ENCODE peak calls at places on chromosomes 13 and 19, in four cellular contexts. One of them, this sample, is unnamed. For H3K4me1, the result is how much of the 10 kb centered on the place peaks cover.

GRCh38 chr19:5628919-5629481 is 6.1 kb downstream of the SAFB start:
- DNase-seq in psoas muscle: no peak
- DNase-seq in aorta: no peak
- DNase-seq in cardiac muscle cell: no peak
- DNase-seq in this sample: no peak

GRCh38 chr19:7795555-7796161 is 32.6 kb downstream of the CLEC4M start:
- DNase-seq in psoas muscle: no peak
- DNase-seq in aorta: no peak
- DNase-seq in cardiac muscle cell: no peak
- DNase-seq in this sample: no peak

GRCh38 chr13:102233566-102234208 is 168.2 kb downstream of the FGF14 start:
- DNase-seq in psoas muscle: no peak
- DNase-seq in aorta: no peak
- DNase-seq in cardiac muscle cell: no peak
- DNase-seq in this sample: no peak

GRCh38 chr13:27622102-27622820 is 569 bp downstream of the POLR1D start:
- DNase-seq in psoas muscle: no peak
- DNase-seq in aorta: no peak
- DNase-seq in cardiac muscle cell: peak
- DNase-seq in this sample: no peak

GRCh38 chr19:58054792-58055482 is 4.1 kb upstream of the ZNF135 start:
- DNase-seq in psoas muscle: no peak
- DNase-seq in aorta: no peak
- DNase-seq in cardiac muscle cell: peak
- DNase-seq in this sample: no peak

GRCh38 chr19:48290341-48290922 is 20.6 kb downstream of the ZNF114 start:
- DNase-seq in psoas muscle: no peak
- DNase-seq in aorta: no peak
- DNase-seq in cardiac muscle cell: peak
- DNase-seq in this sample: no peak

GRCh38 chr13:59689057-59689456 is 474.7 kb downstream of the DIAPH3 start:
- DNase-seq in psoas muscle: no peak
- DNase-seq in aorta: no peak
- DNase-seq in cardiac muscle cell: no peak
- DNase-seq in this sample: no peak

GRCh38 chr13:105272660-105273631 is 1262.5 kb downstream of the EFNB2 start:
- DNase-seq in psoas muscle: no peak
- DNase-seq in aorta: no peak
- DNase-seq in cardiac muscle cell: no peak
- DNase-seq in this sample: peak

GRCh38 chr19:6065685-6066365 is 44.5 kb downstream of the RFX2 start:
- DNase-seq in psoas muscle: peak
- DNase-seq in aorta: peak
- DNase-seq in cardiac muscle cell: no peak
- DNase-seq in this sample: no peak

GRCh38 chr13:51373451-51373850 is 34.0 kb downstream of the SERPINE3 start:
- DNase-seq in psoas muscle: no peak
- DNase-seq in aorta: no peak
- DNase-seq in cardiac muscle cell: no peak
- DNase-seq in this sample: no peak

GRCh38 chr19:18274303-18274775 is at the start of gene IQCN:
- DNase-seq in psoas muscle: no peak
- DNase-seq in aorta: peak
- DNase-seq in cardiac muscle cell: no peak
- DNase-seq in this sample: peak

GRCh38 chr19:49326165-49326704 is 1.2 kb upstream of the SLC6A16 start:
- DNase-seq in psoas muscle: no peak
- DNase-seq in aorta: no peak
- DNase-seq in cardiac muscle cell: no peak
- DNase-seq in this sample: no peak

GRCh38 chr13:96984061-96984508 is 10.2 kb downstream of the OXGR1 start:
- DNase-seq in psoas muscle: no peak
- DNase-seq in aorta: no peak
- DNase-seq in cardiac muscle cell: peak
- DNase-seq in this sample: peak

GRCh38 chr13:95335667-95336066 is 34.4 kb upstream of the ABCC4 start:
- DNase-seq in psoas muscle: no peak
- DNase-seq in aorta: no peak
- DNase-seq in cardiac muscle cell: no peak
- DNase-seq in this sample: no peak

GRCh38 chr19:19743176-19743575 is 10.3 kb upstream of the ZNF14 start:
- DNase-seq in psoas muscle: no peak
- DNase-seq in aorta: peak
- DNase-seq in cardiac muscle cell: no peak
- DNase-seq in this sample: no peak

GRCh38 chr13:38624822-38625221 is 62.1 kb upstream of the FREM2 start:
- DNase-seq in psoas muscle: no peak
- DNase-seq in aorta: no peak
- DNase-seq in cardiac muscle cell: no peak
- DNase-seq in this sample: no peak

GRCh38 chr19:36420961-36421748 is 2.7 kb upstream of the ZFP82 start:
- DNase-seq in psoas muscle: peak
- DNase-seq in aorta: peak
- DNase-seq in cardiac muscle cell: peak
- DNase-seq in this sample: no peak

GRCh38 chr13:97809576-97809975 is 143.9 kb upstream of the IPO5 start:
- DNase-seq in psoas muscle: no peak
- DNase-seq in aorta: no peak
- DNase-seq in cardiac muscle cell: no peak
- DNase-seq in this sample: no peak

GRCh38 chr19:52527954-52528326 is 472 bp downstream of the ZNF808 start:
- DNase-seq in psoas muscle: no peak
- DNase-seq in aorta: peak
- DNase-seq in cardiac muscle cell: peak
- DNase-seq in this sample: no peak

GRCh38 chr13:79287994-79288795 is 117.9 kb downstream of the RBM26 start:
- DNase-seq in psoas muscle: no peak
- DNase-seq in aorta: no peak
- DNase-seq in cardiac muscle cell: no peak
- DNase-seq in this sample: no peak

GRCh38 chr19:50189326-50189725 is 14.1 kb upstream of the MYH14 start:
- DNase-seq in psoas muscle: no peak
- DNase-seq in aorta: no peak
- DNase-seq in cardiac muscle cell: no peak
- DNase-seq in this sample: no peak

GRCh38 chr13:51478418-51479198 is 25.8 kb upstream of the INTS6 start:
- DNase-seq in psoas muscle: no peak
- DNase-seq in aorta: no peak
- DNase-seq in cardiac muscle cell: no peak
- DNase-seq in this sample: no peak

GRCh38 chr13:25268561-25268960 is 18.7 kb downstream of the MTMR6 start:
- DNase-seq in psoas muscle: no peak
- DNase-seq in aorta: no peak
- DNase-seq in cardiac muscle cell: no peak
- DNase-seq in this sample: no peak

DNA sequence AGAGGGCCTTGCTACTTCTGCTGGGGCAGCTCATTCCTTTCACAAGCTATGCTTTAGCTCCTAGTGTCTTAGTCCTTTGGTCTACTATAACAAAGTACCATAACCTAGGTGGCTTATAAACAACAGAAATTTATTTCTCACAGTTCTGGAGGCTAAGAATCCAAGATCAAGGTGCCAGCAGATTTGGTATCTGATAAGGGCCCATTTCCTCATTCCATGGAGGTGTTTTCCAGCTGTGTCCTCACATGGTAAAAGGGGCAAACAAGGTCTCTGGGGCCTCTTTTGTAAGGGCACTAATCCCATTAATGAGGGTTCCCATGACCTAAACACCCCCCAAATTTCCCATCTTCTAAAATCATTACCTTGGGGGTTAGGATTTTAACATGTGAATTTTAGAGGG is 57.9 kb upstream of the LRCH1 start:
- DNase-seq in psoas muscle: no peak
- DNase-seq in aorta: no peak
- DNase-seq in cardiac muscle cell: no peak
- DNase-seq in this sample: no peak
- H3K27ac ChIP-seq in psoas muscle: no peak
- H3K27ac ChIP-seq in aorta: peak
- H3K27ac ChIP-seq in cardiac muscle cell: no peak
- H3K27ac ChIP-seq in this sample: no peak

GRCh38 chr13:112984954-112985802 is 16.2 kb downstream of the MCF2L start:
- DNase-seq in psoas muscle: no peak
- DNase-seq in aorta: no peak
- DNase-seq in cardiac muscle cell: no peak
- DNase-seq in this sample: no peak

GRCh38 chr13:112986946-112987345 is 17.9 kb downstream of the MCF2L start:
- DNase-seq in psoas muscle: no peak
- DNase-seq in aorta: no peak
- DNase-seq in cardiac muscle cell: no peak
- DNase-seq in this sample: no peak

GRCh38 chr13:112985803-112986408 is 16.9 kb downstream of the MCF2L start:
- DNase-seq in psoas muscle: no peak
- DNase-seq in aorta: no peak
- DNase-seq in cardiac muscle cell: no peak
- DNase-seq in this sample: no peak

GRCh38 chr13:112987625-112988024 is 18.6 kb downstream of the MCF2L start:
- DNase-seq in psoas muscle: no peak
- DNase-seq in aorta: no peak
- DNase-seq in cardiac muscle cell: no peak
- DNase-seq in this sample: no peak

GRCh38 chr13:112986470-112986869 is 17.5 kb downstream of the MCF2L start:
- DNase-seq in psoas muscle: no peak
- DNase-seq in aorta: no peak
- DNase-seq in cardiac muscle cell: no peak
- DNase-seq in this sample: no peak
- H3K4me1 ChIP-seq in psoas muscle: under half
- H3K4me1 ChIP-seq in aorta: under half
- H3K4me1 ChIP-seq in cardiac muscle cell: under half
- H3K4me1 ChIP-seq in this sample: under half

GRCh38 chr19:43468354-43469159 is 3.1 kb upstream of the LYPD3 start:
- DNase-seq in psoas muscle: no peak
- DNase-seq in aorta: no peak
- DNase-seq in cardiac muscle cell: no peak
- DNase-seq in this sample: no peak
- H3K4me3 ChIP-seq in psoas muscle: no peak
- H3K4me3 ChIP-seq in aorta: no peak
- H3K4me3 ChIP-seq in cardiac muscle cell: no peak
- H3K4me3 ChIP-seq in this sample: no peak

DNA sequence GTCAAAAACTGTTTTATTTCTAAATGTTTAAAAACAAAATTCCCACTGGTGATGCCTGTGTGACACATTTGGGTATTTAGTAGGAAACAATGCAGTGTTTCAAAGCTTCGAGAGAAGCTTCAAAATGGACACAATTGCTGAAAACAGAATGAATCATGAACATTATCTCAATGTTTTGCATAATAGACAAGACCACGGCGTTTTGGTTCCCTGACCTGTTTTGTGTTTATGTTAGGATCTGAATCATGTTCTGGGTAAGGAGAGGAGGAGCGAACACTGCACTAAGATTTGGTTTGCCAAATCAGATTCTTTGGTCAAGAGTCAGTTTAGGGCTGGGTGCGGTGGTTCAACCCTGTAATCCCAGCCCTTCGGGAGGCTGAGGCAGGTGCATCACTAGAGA is 42.2 kb downstream of the IFT88 start:
- DNase-seq in psoas muscle: no peak
- DNase-seq in aorta: no peak
- DNase-seq in cardiac muscle cell: no peak
- DNase-seq in this sample: no peak
- H3K27ac ChIP-seq in psoas muscle: no peak
- H3K27ac ChIP-seq in aorta: no peak
- H3K27ac ChIP-seq in cardiac muscle cell: no peak
- H3K27ac ChIP-seq in this sample: no peak

DNA sequence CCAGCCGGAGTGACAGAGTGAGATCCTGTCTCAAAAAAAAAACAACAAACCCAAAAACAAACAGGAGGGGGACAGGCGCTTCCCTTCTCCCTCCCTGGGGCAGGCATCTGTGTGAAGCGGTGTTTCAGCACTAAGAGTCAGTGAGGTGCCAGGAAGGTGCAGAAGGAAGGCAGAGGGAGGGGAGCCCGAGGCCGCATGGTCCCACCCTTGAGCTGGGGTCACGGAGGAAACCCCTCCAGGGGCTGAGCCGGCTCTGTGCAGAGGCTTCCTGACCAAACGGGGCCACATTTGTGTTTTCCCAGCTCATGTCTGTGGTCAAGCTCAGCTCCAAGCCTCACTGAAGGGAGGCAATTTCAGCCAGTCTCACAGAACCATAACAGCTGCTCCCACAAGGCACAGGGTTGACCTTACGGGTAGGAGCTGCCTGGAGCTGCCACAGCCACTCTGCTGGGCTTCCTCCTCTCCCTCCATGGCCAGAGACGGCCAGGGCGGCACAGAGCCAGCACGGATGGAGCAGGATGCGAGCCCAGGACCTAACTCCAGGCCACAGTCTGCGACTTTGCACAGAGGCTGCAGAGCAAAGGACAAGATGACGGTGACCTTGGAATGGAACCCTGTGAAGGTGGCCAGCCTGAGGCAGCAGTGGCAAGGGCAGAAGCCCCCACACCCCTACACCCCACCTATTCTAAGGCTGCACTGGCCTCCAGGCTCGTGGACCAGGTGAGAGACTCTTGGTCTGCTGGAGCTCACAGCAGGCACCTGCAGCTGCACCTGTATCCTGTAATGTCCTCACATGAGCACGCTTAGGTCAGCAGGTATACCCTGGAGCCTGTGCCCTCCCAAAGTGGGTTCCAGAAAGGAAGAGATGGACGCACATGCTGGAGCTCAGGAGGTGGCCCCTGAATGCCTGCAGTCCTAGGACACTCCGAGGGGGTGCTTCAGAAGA is 29.8 kb downstream of the ADPRHL1 start:
- DNase-seq in psoas muscle: no peak
- DNase-seq in aorta: peak
- DNase-seq in cardiac muscle cell: no peak
- DNase-seq in this sample: no peak
- H3K4me1 ChIP-seq in psoas muscle: under half
- H3K4me1 ChIP-seq in aorta: under half
- H3K4me1 ChIP-seq in cardiac muscle cell: under half
- H3K4me1 ChIP-seq in this sample: under half